ENCODE peak calls at places on chromosomes 4 and X, in four cellular contexts. S is uterus, B is RWPE1, H is caudate nucleus. O is an unnamed sample.

GRCh38 chrX:147191361-147191760 is 376.8 kb upstream of the CXorf51A start:
- DNase-seq in S (no peak), B (no peak), H (no peak), O (no peak)

GRCh38 chr4:24793219-24794005 is 2.0 kb upstream of the SOD3 start:
- DNase-seq in S (no peak), B (peak; percentile 39), H (no peak), O (no peak)

GRCh38 chrX:134533952-134534351 is 74.0 kb downstream of the HPRT1 start:
- DNase-seq in S (no peak), B (no peak), H (no peak), O (no peak)

GRCh38 chrX:44183329-44183728 is 160.1 kb downstream of the EFHC2 start:
- DNase-seq in S (no peak), B (no peak), H (no peak), O (no peak)

GRCh38 chr4:80266267-80266901 is at the start of gene FGF5:
- DNase-seq in S (peak; percentile 29), B (peak; percentile 81), H (no peak), O (no peak)

GRCh38 chr4:31108762-31109161 is 388.6 kb downstream of the PCDH7 start:
- DNase-seq in S (no peak), B (no peak), H (no peak), O (no peak)

GRCh38 chrX:132532097-132532496 is 43.3 kb upstream of the MBNL3 start:
- DNase-seq in S (no peak), B (no peak), H (no peak), O (no peak)

GRCh38 chr4:146192060-146192459 is 16.5 kb downstream of the LSM6 start:
- DNase-seq in S (no peak), B (no peak), H (no peak), O (no peak)

GRCh38 chrX:44036336-44036735 is 63.1 kb upstream of the NDP start:
- DNase-seq in S (no peak), B (no peak), H (no peak), O (no peak)

GRCh38 chrX:29466441-29466840 is 748.9 kb upstream of the MAGEB2 start:
- DNase-seq in S (no peak), B (no peak), H (no peak), O (no peak)

GRCh38 chr4:83237591-83237990 is 47.0 kb downstream of the COQ2 start:
- DNase-seq in S (no peak), B (no peak), H (no peak), O (no peak)

GRCh38 chr4:124321370-124321769 is 391.2 kb downstream of the ANKRD50 start:
- DNase-seq in S (no peak), B (no peak), H (no peak), O (no peak)

GRCh38 chr4:120915311-120915710 is 7.2 kb downstream of the PRDM5 start:
- DNase-seq in S (no peak), B (no peak), H (no peak), O (no peak)

GRCh38 chr4:89598602-89599001 is 238.4 kb downstream of the SNCA start:
- DNase-seq in S (no peak), B (peak; percentile 28), H (no peak), O (no peak)

GRCh38 chr4:176358083-176358469 is 38.3 kb downstream of the SPCS3 start:
- DNase-seq in S (no peak), B (no peak), H (no peak), O (no peak)

GRCh38 chrX:113919387-113919786 is 664.5 kb upstream of the HTR2C start:
- DNase-seq in S (no peak), B (no peak), H (no peak), O (no peak)

GRCh38 chr4:152780267-152780811 is 585 bp downstream of the ARFIP1 start:
- DNase-seq in S (no peak), B (peak; percentile 28), H (peak; percentile 38), O (peak; percentile 53)

GRCh38 chr4:3399277-3400194 is 42.2 kb upstream of the HGFAC start:
- DNase-seq in S (no peak), B (no peak), H (no peak), O (no peak)

GRCh38 chrX:8632949-8633348 is 99.0 kb downstream of the ANOS1 start:
- DNase-seq in S (no peak), B (no peak), H (no peak), O (no peak)

GRCh38 chr4:76950846-76951321 is 1.3 kb downstream of the SEPTIN11 start:
- DNase-seq in S (no peak), B (peak; percentile 55), H (peak; percentile 39), O (no peak)

GRCh38 chr4:167903291-167903721 is 189.0 kb upstream of the ANXA10 start:
- DNase-seq in S (no peak), B (peak; percentile 54), H (no peak), O (no peak)

GRCh38 chr4:107389965-107390364 is 330.1 kb downstream of the PAPSS1 start:
- DNase-seq in S (no peak), B (no peak), H (no peak), O (no peak)

GRCh38 chr4:4558881-4559280 is 17.0 kb upstream of the STX18 start:
- DNase-seq in S (no peak), B (no peak), H (no peak), O (no peak)

GRCh38 chrX:122113376-122113775 is 1066.0 kb downstream of the GLUD2 start:
- DNase-seq in S (no peak), B (no peak), H (no peak), O (no peak)

GRCh38 chr4:3322059-3322550 is 29.3 kb downstream of the RGS12 start:
- DNase-seq in S (no peak), B (no peak), H (no peak), O (no peak)

GRCh38 chr4:155179216-155179615 is 29.2 kb upstream of the NPY2R start:
- DNase-seq in S (no peak), B (peak; percentile 3), H (no peak), O (no peak)

GRCh38 chr4:126661194-126661593 is 971.6 kb upstream of the INTU start:
- DNase-seq in S (no peak), B (no peak), H (no peak), O (no peak)

GRCh38 chrX:136778914-136779313 is 1.8 kb downstream of the ARHGEF6 start:
- DNase-seq in S (no peak), B (no peak), H (no peak), O (no peak)

GRCh38 chrX:1535241-1536041 is 1.5 kb downstream of the P2RY8 start:
- DNase-seq in S (no peak), B (no peak), H (no peak), O (no peak)

GRCh38 chrX:42755820-42756219 is 22.1 kb downstream of the PPP1R2C start:
- DNase-seq in S (peak; percentile 13), B (peak; percentile 8), H (no peak), O (no peak)

GRCh38 chr4:126144838-126145237 is 830.1 kb downstream of the FAT4 start:
- DNase-seq in S (no peak), B (no peak), H (no peak), O (no peak)

GRCh38 chrX:133610056-133610455 is 194.8 kb upstream of the GPC4 start:
- DNase-seq in S (no peak), B (no peak), H (no peak), O (no peak)

GRCh38 chrX:10794203-10794630 is 173.8 kb upstream of the MID1 start:
- DNase-seq in S (no peak), B (peak; percentile 5), H (no peak), O (no peak)

GRCh38 chrX:41491267-41492004 is 44.3 kb downstream of the NYX start:
- DNase-seq in S (no peak), B (peak; percentile 55), H (no peak), O (no peak)

GRCh38 chrX:24890677-24891076 is 125.1 kb downstream of the ARX start:
- DNase-seq in S (no peak), B (peak; percentile 13), H (no peak), O (no peak)

GRCh38 chrX:113510586-113510985 is 670.0 kb upstream of the AMOT start:
- DNase-seq in S (no peak), B (no peak), H (no peak), O (no peak)

DNA sequence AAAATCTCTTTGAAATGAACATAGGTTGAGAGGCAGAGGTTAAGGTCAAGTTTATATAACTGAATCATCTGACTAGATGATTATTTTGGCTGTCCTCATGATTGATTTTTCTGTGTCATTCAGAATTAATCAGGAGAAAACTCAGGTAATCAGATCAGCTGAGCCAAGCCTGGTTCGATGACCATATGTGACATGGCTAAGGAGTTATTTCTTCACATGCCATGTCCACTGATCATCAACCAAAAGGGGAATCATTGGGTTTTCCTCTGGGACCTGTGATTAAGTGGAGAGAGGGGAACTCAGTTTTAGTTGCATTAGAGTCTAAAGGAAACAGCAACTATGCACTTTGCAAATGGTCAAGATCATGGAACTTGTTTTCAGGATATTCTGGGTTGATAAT is 20.3 kb upstream of the PACRGL start:
- DNase-seq in S (no peak), B (no peak), H (no peak), O (no peak)
- H3K27ac ChIP-seq in S (no peak overlapping the region), B (no peak overlapping the region), H (no peak overlapping the region), O (no peak overlapping the region)

DNA sequence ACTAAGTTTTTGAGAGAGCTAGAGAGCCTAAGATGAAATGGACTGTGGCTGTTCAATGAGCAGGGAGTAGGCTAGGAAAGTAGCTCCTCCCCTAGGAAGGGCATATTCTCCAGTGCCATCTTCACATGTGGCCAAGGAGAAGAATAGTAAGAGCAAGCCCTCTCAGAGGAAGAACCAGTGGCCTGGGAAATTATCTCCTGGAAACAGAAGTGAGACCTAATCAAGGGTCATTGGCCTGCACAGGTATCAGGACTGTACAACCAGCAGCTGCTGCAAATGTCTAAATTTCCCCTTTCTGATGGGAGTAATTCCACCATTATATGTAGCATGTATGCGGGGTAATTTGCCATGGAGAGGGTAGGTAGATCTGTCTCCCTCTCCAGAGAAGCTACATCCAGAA is 334.8 kb upstream of the RASGEF1B start:
- DNase-seq in S (no peak), B (no peak), H (no peak), O (no peak)
- H3K27ac ChIP-seq in S (no peak overlapping the region), B (no peak overlapping the region), H (no peak overlapping the region), O (no peak overlapping the region)

GRCh38 chr4:8308856-8309771 is 39.6 kb downstream of the HTRA3 start:
- DNase-seq in S (peak; percentile 81), B (no peak), H (no peak), O (no peak)
- H3K27ac ChIP-seq in S (peak overlapping the region; percentile 44), B (no peak overlapping the region), H (no peak overlapping the region), O (no peak overlapping the region)

DNA sequence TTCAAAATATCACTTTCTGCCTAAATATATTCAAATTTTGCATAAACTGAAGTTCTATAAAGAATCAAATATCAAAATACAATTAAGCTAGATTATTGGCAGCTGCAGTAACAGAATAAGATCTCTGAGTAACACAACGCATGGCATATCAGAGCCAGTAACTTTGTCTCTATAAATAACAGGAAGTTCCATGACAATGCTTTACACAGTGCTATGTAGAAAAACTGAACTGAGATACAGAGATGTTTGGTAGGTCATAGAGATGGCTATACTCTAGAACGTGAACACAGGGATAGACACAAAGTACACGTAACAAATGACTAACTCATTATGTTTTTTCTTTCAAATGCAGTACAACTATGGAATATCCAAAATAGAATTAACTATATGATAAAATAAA is 18.2 kb downstream of the UBE2D3 start:
- DNase-seq in S (no peak), B (no peak), H (no peak), O (no peak)
- H3K27ac ChIP-seq in S (no peak overlapping the region), B (no peak overlapping the region), H (no peak overlapping the region), O (no peak overlapping the region)

GRCh38 chr4:1595789-1596325 is 88.3 kb downstream of the FAM53A start:
- DNase-seq in S (no peak), B (no peak), H (no peak), O (no peak)

GRCh38 chr4:1593881-1594345 is 90.2 kb downstream of the FAM53A start:
- DNase-seq in S (no peak), B (no peak), H (no peak), O (no peak)

GRCh38 chr4:1596393-1596792 is 87.7 kb downstream of the FAM53A start:
- DNase-seq in S (no peak), B (no peak), H (no peak), O (no peak)

GRCh38 chr4:1593458-1593857 is 90.7 kb downstream of the FAM53A start:
- DNase-seq in S (no peak), B (no peak), H (no peak), O (no peak)

GRCh38 chr4:1594871-1595788 is 89.0 kb downstream of the FAM53A start:
- DNase-seq in S (no peak), B (no peak), H (no peak), O (no peak)
- H3K27ac ChIP-seq in S (no peak overlapping the region), B (no peak overlapping the region), H (no peak overlapping the region), O (no peak overlapping the region)